ENCODE peak calls at places on chromosomes 4 and X, in six cellular contexts. Y is fibroblast of pulmonary artery, O is body of pancreas, D is ovary, I is colonic mucosa, V is tibial artery. P is an unnamed sample.
A peak's percentile ranks its signal among the peaks of the same experiment; 100 is the strongest.

GRCh38 chr4:3467601-3468031 is 4.5 kb downstream of the DOK7 start:
- DNase-seq in D (no peak), V (no peak), Y (no peak), O (no peak), I (no peak), P (no peak)

GRCh38 chr4:118834070-118834469 is 1.9 kb downstream of the SEC24D start:
- DNase-seq in V (no peak), D (no peak), I (no peak), Y (peak; percentile 24), O (no peak), P (no peak)

GRCh38 chr4:40651280-40651679 is 21.6 kb upstream of the RBM47 start:
- DNase-seq in V (no peak), O (no peak), D (no peak), I (no peak), Y (no peak), P (no peak)

GRCh38 chrX:134868766-134869495 is 121.9 kb upstream of the SMIM10 start:
- DNase-seq in Y (peak; percentile 83), I (no peak), O (no peak), V (no peak), D (no peak), P (peak; percentile 52)

GRCh38 chr4:11765849-11766453 is 337.3 kb upstream of the HS3ST1 start:
- DNase-seq in Y (peak; percentile 70), D (no peak), V (no peak), O (peak; percentile 16), I (peak; percentile 28), P (peak; percentile 59)

GRCh38 chrX:123905334-123905733 is 45.5 kb downstream of the XIAP start:
- DNase-seq in D (no peak), I (no peak), O (no peak), V (no peak), Y (no peak), P (no peak)

GRCh38 chr4:57405359-57405758 is 295.2 kb upstream of the IGFBP7 start:
- DNase-seq in D (no peak), I (no peak), Y (peak; percentile 3), O (no peak), V (no peak), P (peak; percentile 70)

GRCh38 chrX:65241059-65241721 is 264.9 kb upstream of the ZC4H2 start:
- DNase-seq in O (no peak), V (no peak), D (no peak), Y (no peak), I (no peak), P (no peak)

GRCh38 chr4:53450773-53451172 is 73.3 kb downstream of the FIP1L1 start:
- DNase-seq in D (no peak), Y (peak; percentile 18), V (no peak), O (no peak), I (no peak), P (no peak)

GRCh38 chrX:2608638-2609430 is 82.3 kb upstream of the CD99 start:
- DNase-seq in D (peak; percentile 85), V (peak; percentile 81), Y (peak; percentile 86), I (peak; percentile 93), O (peak; percentile 88), P (peak; percentile 83)

GRCh38 chrX:154478728-154479622 is at the start of gene LAGE3:
- DNase-seq in D (peak; percentile 94), Y (peak; percentile 92), V (peak; percentile 87), I (peak; percentile 96), O (peak; percentile 95), P (peak; percentile 84)

GRCh38 chr4:184824776-184825393 is 883 bp downstream of the ACSL1 start:
- DNase-seq in O (no peak), V (no peak), I (no peak), Y (no peak), D (no peak), P (peak; percentile 22)

GRCh38 chr4:56112377-56112776 is 163.6 kb downstream of the CEP135 start:
- DNase-seq in Y (no peak), V (no peak), I (no peak), O (no peak), D (no peak), P (no peak)

GRCh38 chr4:100913685-100914084 is 395.9 kb upstream of the EMCN start:
- DNase-seq in V (no peak), D (no peak), O (no peak), I (no peak), Y (no peak), P (no peak)

GRCh38 chr4:133969202-133969873 is 232.3 kb downstream of the PABPC4L start:
- DNase-seq in Y (peak; percentile 85), D (no peak), V (peak; percentile 22), I (no peak), O (no peak), P (peak; percentile 41)

GRCh38 chrX:68746988-68747387 is 81.8 kb upstream of the EFNB1 start:
- DNase-seq in Y (no peak), O (no peak), D (no peak), I (no peak), V (no peak), P (no peak)

GRCh38 chr4:181971973-181972372 is 271.2 kb upstream of the TENM3 start:
- DNase-seq in Y (peak; percentile 54), I (no peak), O (no peak), V (no peak), D (no peak), P (no peak)

GRCh38 chrX:4253092-4253491 is 539.6 kb upstream of the PRKX start:
- DNase-seq in D (no peak), V (no peak), Y (no peak), O (no peak), I (no peak), P (no peak)

DNA sequence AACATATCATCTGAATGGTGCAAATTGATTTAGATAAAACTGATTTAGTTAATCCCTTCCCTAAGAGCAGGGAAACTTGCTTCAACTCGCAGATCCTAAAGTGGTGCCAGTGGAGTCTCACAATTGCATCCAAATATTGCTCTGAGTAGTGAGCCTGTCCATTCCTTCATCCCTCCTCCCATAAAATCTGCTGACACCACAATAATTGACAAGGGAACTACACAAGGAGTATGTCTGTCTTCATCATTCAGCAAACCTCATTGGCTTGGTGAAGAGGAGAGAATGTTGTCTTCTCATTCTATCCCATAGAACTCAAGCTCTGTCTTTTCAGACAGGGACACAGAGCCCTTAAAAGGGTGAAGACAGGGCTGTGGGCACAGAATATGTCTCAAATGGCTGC is 4.2 kb downstream of the MID2 start:
- DNase-seq in O (no peak), V (no peak), Y (no peak), I (no peak), D (no peak), P (no peak)
- TF ChIP-seq CTCF in O (no peak), V (no peak), Y (no peak), I (no peak), D (no peak), P (no peak)

GRCh38 chrX:25022499-25023325 is 6.9 kb upstream of the ARX start:
- DNase-seq in D (no peak), O (no peak), V (no peak), I (no peak), Y (no peak), P (no peak)
- TF ChIP-seq CTCF in D (no peak), O (no peak), V (no peak), I (no peak), Y (no peak), P (no peak)

DNA sequence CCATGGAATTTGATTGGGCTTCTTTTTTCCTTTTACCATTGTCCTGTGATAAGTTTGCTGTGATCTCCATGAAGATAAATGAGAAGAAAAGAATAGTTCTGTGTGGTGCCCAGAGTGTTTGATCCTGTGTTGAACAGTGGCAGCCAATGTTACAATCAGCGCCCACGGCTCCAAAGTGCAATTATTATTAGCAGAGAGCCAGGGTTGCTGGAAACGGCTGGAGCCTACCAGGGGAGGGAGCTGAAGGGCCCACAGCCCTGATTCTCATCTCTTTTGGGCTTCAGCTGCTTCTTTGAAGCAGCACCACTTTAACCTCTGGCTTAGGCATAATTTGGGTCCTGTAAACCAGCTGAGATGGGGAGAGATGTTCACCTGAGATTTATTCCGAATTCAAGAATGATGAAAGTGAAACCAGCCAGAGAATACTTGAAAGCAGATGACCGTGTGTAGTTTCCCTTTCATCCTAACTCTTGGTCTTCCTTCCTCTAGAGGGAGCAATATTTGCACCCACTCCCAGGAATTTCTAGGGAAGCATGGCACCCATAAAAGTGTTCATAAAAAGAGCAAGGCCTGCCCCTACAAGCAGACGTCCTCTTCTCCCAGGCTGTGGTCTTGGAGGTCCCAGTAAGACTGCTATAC is 298.3 kb downstream of the EVC2 start:
- DNase-seq in I (no peak), V (no peak), Y (no peak), O (no peak), D (no peak), P (peak; percentile 10)
- TF ChIP-seq CTCF in I (no peak), V (no peak), Y (no peak), O (no peak), D (no peak), P (no peak)

DNA sequence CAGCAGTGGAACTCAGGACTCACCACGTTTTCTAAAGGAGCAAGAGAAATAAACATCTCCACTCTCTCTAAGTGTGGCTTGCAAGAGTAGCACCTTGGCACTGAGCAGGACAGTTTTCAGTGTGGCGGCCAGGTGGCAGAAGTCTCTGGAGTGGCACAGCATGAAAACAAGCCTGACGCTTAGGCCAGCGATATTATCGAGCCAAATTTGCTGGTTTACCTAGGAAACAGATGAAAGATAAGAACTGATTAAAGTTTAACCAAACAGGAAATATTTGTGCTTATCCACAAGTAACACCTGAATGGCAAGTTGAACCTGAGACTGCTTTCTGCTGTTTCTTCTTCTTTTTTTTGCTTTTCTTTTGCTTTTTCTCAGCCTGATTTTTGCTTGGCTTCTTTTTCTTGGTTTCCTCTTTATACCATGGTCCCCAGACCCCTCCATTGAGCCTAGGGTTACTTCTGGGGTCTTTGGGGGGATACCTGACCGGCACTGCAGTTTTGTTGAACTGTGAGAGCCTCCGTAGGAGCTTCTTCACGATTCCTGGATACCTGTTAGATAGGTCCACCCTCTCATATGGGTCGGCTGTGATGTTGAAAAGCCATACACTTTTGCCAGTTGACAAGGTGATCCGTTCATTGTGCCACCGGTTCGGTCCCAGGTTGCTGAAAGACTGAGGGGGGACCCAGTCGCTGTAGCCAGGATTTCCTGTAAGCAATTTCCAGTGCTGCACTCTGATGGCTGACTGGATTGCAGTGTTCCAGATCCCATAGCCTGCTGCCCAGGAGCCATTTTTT is 77.3 kb downstream of the ARSJ start:
- DNase-seq in V (no peak), I (peak; percentile 79), D (no peak), O (peak; percentile 92), Y (no peak), P (no peak)
- TF ChIP-seq CTCF in V (no peak), I (peak; percentile 42), D (no peak), O (peak; percentile 36), Y (no peak), P (no peak)

GRCh38 chr4:86306816-86307215 is 53.0 kb downstream of the MAPK10 start:
- DNase-seq in O (no peak), Y (peak; percentile 36), I (no peak), D (no peak), V (no peak), P (peak; percentile 16)

GRCh38 chr4:86296865-86297264 is 63.0 kb downstream of the MAPK10 start:
- DNase-seq in O (no peak), Y (no peak), V (no peak), I (no peak), D (no peak), P (no peak)

GRCh38 chr4:86307432-86307831 is 52.4 kb downstream of the MAPK10 start:
- DNase-seq in I (no peak), V (no peak), D (no peak), O (no peak), Y (peak; percentile 39), P (peak; percentile 25)

GRCh38 chr4:86300516-86300915 is 59.3 kb downstream of the MAPK10 start:
- DNase-seq in I (no peak), V (no peak), O (no peak), D (no peak), Y (no peak), P (no peak)

GRCh38 chr4:86302242-86302641 is 57.6 kb downstream of the MAPK10 start:
- DNase-seq in I (peak; percentile 22), O (peak; percentile 50), V (peak; percentile 22), Y (peak; percentile 93), D (peak; percentile 32), P (peak; percentile 8)
- TF ChIP-seq CTCF in I (no peak), O (no peak), V (no peak), Y (no peak), D (no peak), P (no peak)

P was measured in MCF 10A.